ENCODE peak calls at places on chromosomes 16 and 17, in eight cellular contexts. One of them, this sample, is unnamed.

GRCh38 chr17:1125775-1126120 is 54.0 kb downstream of the ABR start:
- DNase-seq in GM23338: no peak
- DNase-seq in SK-N-SH: no peak
- DNase-seq in HCT116: no peak
- DNase-seq in HL-60: no peak
- DNase-seq in HepG2: no peak
- DNase-seq in GM12878: no peak
- DNase-seq in K562: no peak
- DNase-seq in this sample: no peak

GRCh38 chr16:79269211-79269863 is 331.2 kb downstream of the MAF start:
- DNase-seq in GM23338: no peak
- DNase-seq in SK-N-SH: no peak
- DNase-seq in HCT116: no peak
- DNase-seq in HL-60: no peak
- DNase-seq in HepG2: no peak
- DNase-seq in GM12878: peak; percentile 61
- DNase-seq in K562: no peak
- DNase-seq in this sample: no peak

GRCh38 chr17:10117581-10118001 is 80.8 kb downstream of the GAS7 start:
- DNase-seq in GM23338: peak; percentile 29
- DNase-seq in SK-N-SH: no peak
- DNase-seq in HCT116: no peak
- DNase-seq in HL-60: peak; percentile 58
- DNase-seq in HepG2: peak; percentile 9
- DNase-seq in GM12878: peak; percentile 20
- DNase-seq in K562: no peak
- DNase-seq in this sample: no peak

GRCh38 chr17:2705263-2705662 is 6.3 kb downstream of the CLUH start:
- DNase-seq in GM23338: no peak
- DNase-seq in SK-N-SH: no peak
- DNase-seq in HCT116: no peak
- DNase-seq in HL-60: no peak
- DNase-seq in HepG2: peak; percentile 25
- DNase-seq in GM12878: no peak
- DNase-seq in K562: no peak
- DNase-seq in this sample: no peak

GRCh38 chr17:69286257-69286656 is 40.7 kb downstream of the ABCA5 start:
- DNase-seq in GM23338: no peak
- DNase-seq in SK-N-SH: no peak
- DNase-seq in HCT116: no peak
- DNase-seq in HL-60: no peak
- DNase-seq in HepG2: no peak
- DNase-seq in GM12878: no peak
- DNase-seq in K562: no peak
- DNase-seq in this sample: no peak

GRCh38 chr16:80744856-80745255 is 59.5 kb downstream of the CDYL2 start:
- DNase-seq in GM23338: no peak
- DNase-seq in SK-N-SH: no peak
- DNase-seq in HCT116: no peak
- DNase-seq in HL-60: no peak
- DNase-seq in HepG2: no peak
- DNase-seq in GM12878: no peak
- DNase-seq in K562: no peak
- DNase-seq in this sample: no peak

GRCh38 chr16:10039220-10040096 is 142.8 kb downstream of the GRIN2A start:
- DNase-seq in GM23338: peak; percentile 75
- DNase-seq in SK-N-SH: peak; percentile 77
- DNase-seq in HCT116: no peak
- DNase-seq in HL-60: peak; percentile 10
- DNase-seq in HepG2: no peak
- DNase-seq in GM12878: no peak
- DNase-seq in K562: no peak
- DNase-seq in this sample: no peak

GRCh38 chr17:61205931-61206330 is 193.7 kb upstream of the TBX2 start:
- DNase-seq in GM23338: no peak
- DNase-seq in SK-N-SH: no peak
- DNase-seq in HCT116: no peak
- DNase-seq in HL-60: no peak
- DNase-seq in HepG2: no peak
- DNase-seq in GM12878: no peak
- DNase-seq in K562: no peak
- DNase-seq in this sample: no peak

GRCh38 chr16:71883193-71883848 is 661 bp downstream of the ZNF821 start:
- DNase-seq in GM23338: peak; percentile 78
- DNase-seq in SK-N-SH: no peak
- DNase-seq in HCT116: no peak
- DNase-seq in HL-60: no peak
- DNase-seq in HepG2: no peak
- DNase-seq in GM12878: no peak
- DNase-seq in K562: peak; percentile 37
- DNase-seq in this sample: no peak

GRCh38 chr16:4936181-4936990 is 562 bp downstream of the PPL start:
- DNase-seq in GM23338: peak; percentile 82
- DNase-seq in SK-N-SH: peak; percentile 75
- DNase-seq in HCT116: no peak
- DNase-seq in HL-60: no peak
- DNase-seq in HepG2: no peak
- DNase-seq in GM12878: no peak
- DNase-seq in K562: peak; percentile 72
- DNase-seq in this sample: no peak

GRCh38 chr17:82110298-82110697 is 12.3 kb upstream of the FASN start:
- DNase-seq in GM23338: no peak
- DNase-seq in SK-N-SH: no peak
- DNase-seq in HCT116: no peak
- DNase-seq in HL-60: no peak
- DNase-seq in HepG2: peak; percentile 88
- DNase-seq in GM12878: no peak
- DNase-seq in K562: no peak
- DNase-seq in this sample: no peak
- TF ChIP-seq REST in GM23338: no peak
- TF ChIP-seq REST in SK-N-SH: no peak
- TF ChIP-seq REST in HCT116: no peak
- TF ChIP-seq REST in HL-60: no peak
- TF ChIP-seq REST in HepG2: no peak
- TF ChIP-seq REST in GM12878: no peak
- TF ChIP-seq REST in K562: no peak
- TF ChIP-seq REST in this sample: no peak

GRCh38 chr16:27239026-27239425 is 29.5 kb downstream of the NSMCE1 start:
- DNase-seq in GM23338: no peak
- DNase-seq in SK-N-SH: no peak
- DNase-seq in HCT116: no peak
- DNase-seq in HL-60: no peak
- DNase-seq in HepG2: no peak
- DNase-seq in GM12878: no peak
- DNase-seq in K562: no peak
- DNase-seq in this sample: no peak

GRCh38 chr16:27238591-27238990 is 30.0 kb downstream of the NSMCE1 start:
- DNase-seq in GM23338: no peak
- DNase-seq in SK-N-SH: no peak
- DNase-seq in HCT116: no peak
- DNase-seq in HL-60: no peak
- DNase-seq in HepG2: no peak
- DNase-seq in GM12878: no peak
- DNase-seq in K562: no peak
- DNase-seq in this sample: no peak

GRCh38 chr16:27237229-27238015 is 31.1 kb downstream of the NSMCE1 start:
- DNase-seq in GM23338: peak; percentile 23
- DNase-seq in SK-N-SH: peak; percentile 68
- DNase-seq in HCT116: no peak
- DNase-seq in HL-60: no peak
- DNase-seq in HepG2: no peak
- DNase-seq in GM12878: peak; percentile 82
- DNase-seq in K562: no peak
- DNase-seq in this sample: no peak

GRCh38 chr16:27236635-27237228 is 31.8 kb downstream of the NSMCE1 start:
- DNase-seq in GM23338: no peak
- DNase-seq in SK-N-SH: no peak
- DNase-seq in HCT116: no peak
- DNase-seq in HL-60: no peak
- DNase-seq in HepG2: no peak
- DNase-seq in GM12878: no peak
- DNase-seq in K562: no peak
- DNase-seq in this sample: no peak

DNA sequence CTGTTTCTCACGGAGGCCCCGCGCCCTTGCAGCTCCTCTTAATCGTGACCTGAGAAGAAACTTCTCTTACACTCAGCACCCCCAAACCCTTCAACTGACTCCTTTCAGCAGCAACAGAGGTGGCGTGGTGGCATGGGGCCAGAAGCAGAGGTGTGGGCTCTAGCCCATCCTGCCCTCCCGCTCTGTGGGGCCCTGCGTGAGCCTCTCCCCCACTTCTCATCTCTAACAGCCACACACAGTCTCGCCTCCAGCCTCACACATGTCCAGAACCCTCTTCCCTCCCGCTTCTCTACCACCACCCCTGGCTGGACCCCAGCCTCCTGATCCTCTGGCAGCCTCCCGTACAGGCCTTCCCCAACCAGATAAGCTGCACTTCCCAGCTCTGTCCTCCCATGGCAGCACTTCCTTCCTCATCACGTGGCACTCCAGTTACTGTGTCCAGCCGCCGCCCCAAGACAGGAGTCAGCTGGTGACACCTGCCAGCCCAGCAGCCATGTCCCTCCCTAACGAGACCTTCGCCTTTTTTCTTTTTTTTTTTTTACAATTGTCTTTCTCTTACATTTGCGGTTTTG is 30.5 kb downstream of the NSMCE1 start:
- DNase-seq in GM23338: no peak
- DNase-seq in SK-N-SH: no peak
- DNase-seq in HCT116: no peak
- DNase-seq in HL-60: no peak
- DNase-seq in HepG2: no peak
- DNase-seq in GM12878: no peak
- DNase-seq in K562: peak; percentile 25
- DNase-seq in this sample: no peak
- H3K4me3 ChIP-seq in GM23338: no peak overlapping the region
- H3K4me3 ChIP-seq in SK-N-SH: no peak overlapping the region
- H3K4me3 ChIP-seq in HCT116: no peak overlapping the region
- H3K4me3 ChIP-seq in HL-60: no peak overlapping the region
- H3K4me3 ChIP-seq in HepG2: no peak overlapping the region
- H3K4me3 ChIP-seq in GM12878: no peak overlapping the region
- H3K4me3 ChIP-seq in K562: no peak overlapping the region
- H3K4me3 ChIP-seq in this sample: no peak overlapping the region

DNA sequence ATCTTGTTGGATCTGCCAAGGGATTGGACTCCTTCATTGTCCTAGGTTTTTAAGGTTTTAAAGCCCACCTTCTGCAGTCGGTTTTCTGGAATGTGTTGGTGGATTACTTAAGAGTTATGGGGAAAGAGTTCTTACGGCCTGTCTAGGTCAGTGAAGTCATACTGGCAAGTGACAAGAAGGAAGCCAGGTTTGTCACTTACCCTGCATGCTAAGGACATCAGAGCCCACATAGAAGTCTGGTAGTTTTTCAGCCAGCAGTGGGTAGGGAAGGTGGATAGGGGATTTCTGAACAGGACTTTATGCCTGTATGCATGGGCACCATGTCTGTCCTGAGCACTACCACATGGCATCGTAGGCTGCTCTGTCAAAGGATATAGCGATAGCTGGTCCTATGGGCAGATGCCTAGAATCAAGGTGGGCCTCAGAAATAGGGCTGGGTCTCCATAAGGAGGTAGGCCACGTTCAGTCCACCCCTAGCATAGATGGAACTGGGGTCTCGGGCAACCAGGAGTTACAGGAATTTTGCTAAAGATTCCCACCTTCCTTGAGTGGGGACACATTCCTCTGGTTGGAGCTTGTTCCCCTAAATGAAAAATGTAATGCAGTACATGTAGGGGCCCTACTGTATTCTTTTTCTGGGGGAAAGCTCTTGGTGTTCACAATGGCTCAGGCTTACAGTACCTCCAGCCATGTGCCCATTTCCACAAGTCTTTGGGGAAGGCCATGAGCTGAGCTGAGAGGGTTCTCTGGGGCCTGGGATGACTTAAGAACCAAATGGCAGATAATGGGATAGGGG is 27.4 kb downstream of the TRPV2 start:
- DNase-seq in GM23338: no peak
- DNase-seq in SK-N-SH: no peak
- DNase-seq in HCT116: no peak
- DNase-seq in HL-60: no peak
- DNase-seq in HepG2: no peak
- DNase-seq in GM12878: no peak
- DNase-seq in K562: no peak
- DNase-seq in this sample: no peak
- TF ChIP-seq POLR2AphosphoS5 in GM23338: peak; percentile 47
- TF ChIP-seq POLR2AphosphoS5 in SK-N-SH: peak; percentile 41
- TF ChIP-seq POLR2AphosphoS5 in HCT116: peak; percentile 67
- TF ChIP-seq POLR2AphosphoS5 in HL-60: peak; percentile 63
- TF ChIP-seq POLR2AphosphoS5 in HepG2: peak; percentile 51
- TF ChIP-seq POLR2AphosphoS5 in GM12878: peak; percentile 16
- TF ChIP-seq POLR2AphosphoS5 in K562: no peak
- TF ChIP-seq POLR2AphosphoS5 in this sample: peak; percentile 28

DNA sequence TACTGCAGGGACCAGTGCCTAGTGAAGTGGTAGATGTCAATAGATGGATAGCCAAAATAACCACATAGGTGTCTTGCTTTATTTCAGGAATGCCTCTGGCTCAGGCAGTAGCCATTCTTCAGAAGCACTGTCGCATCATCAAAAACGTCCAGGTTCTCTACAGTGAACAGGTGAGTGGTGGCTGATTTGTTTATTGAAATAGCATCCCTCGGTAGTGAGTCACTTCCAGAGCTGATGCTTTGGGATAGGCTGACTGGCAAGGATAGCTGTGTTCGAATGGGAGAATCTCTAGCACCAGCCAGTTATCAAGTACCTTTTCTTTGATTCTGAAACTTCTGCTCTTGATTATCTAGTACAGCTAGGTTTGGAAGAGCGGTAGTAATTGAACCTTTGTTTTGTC is 10.3 kb downstream of the PHAF1 start:
- DNase-seq in GM23338: no peak
- DNase-seq in SK-N-SH: no peak
- DNase-seq in HCT116: no peak
- DNase-seq in HL-60: no peak
- DNase-seq in HepG2: no peak
- DNase-seq in GM12878: no peak
- DNase-seq in K562: no peak
- DNase-seq in this sample: no peak
- TF ChIP-seq REST in GM23338: no peak
- TF ChIP-seq REST in SK-N-SH: no peak
- TF ChIP-seq REST in HCT116: no peak
- TF ChIP-seq REST in HL-60: no peak
- TF ChIP-seq REST in HepG2: no peak
- TF ChIP-seq REST in GM12878: no peak
- TF ChIP-seq REST in K562: no peak
- TF ChIP-seq REST in this sample: no peak

GRCh38 chr17:48615212-48615962 is at the start of gene HOXB8:
- DNase-seq in GM23338: no peak
- DNase-seq in SK-N-SH: no peak
- DNase-seq in HCT116: no peak
- DNase-seq in HL-60: no peak
- DNase-seq in HepG2: no peak
- DNase-seq in GM12878: no peak
- DNase-seq in K562: no peak
- DNase-seq in this sample: no peak
- H3K4me3 ChIP-seq in GM23338: peak within 1 kb of the TSS; percentile 30
- H3K4me3 ChIP-seq in SK-N-SH: no peak within 1 kb of the TSS
- H3K4me3 ChIP-seq in HCT116: peak within 1 kb of the TSS; percentile 90
- H3K4me3 ChIP-seq in HL-60: no peak within 1 kb of the TSS
- H3K4me3 ChIP-seq in HepG2: no peak within 1 kb of the TSS
- H3K4me3 ChIP-seq in GM12878: no peak within 1 kb of the TSS
- H3K4me3 ChIP-seq in K562: no peak within 1 kb of the TSS
- H3K4me3 ChIP-seq in this sample: peak within 1 kb of the TSS; percentile 71

This sample was measured in Panc1.